ENCODE peak calls at places on chromosomes 11 and 22, in four cellular contexts. O is upper lobe of right lung, K is heart right ventricle, X is tibial nerve. E is an unnamed sample.

GRCh38 chr22:29443452-29443851 is 5.1 kb downstream of the RFPL1 start:
- DNase-seq in O (no peak), K (no peak), X (no peak), E (no peak)

GRCh38 chr11:16226245-16226644 is 130.1 kb downstream of the SOX6 start:
- DNase-seq in O (peak; percentile 56), K (peak; percentile 52), X (no peak), E (peak; percentile 72)

GRCh38 chr11:16043617-16044016 is 312.7 kb downstream of the SOX6 start:
- DNase-seq in O (no peak), K (peak; percentile 40), X (no peak), E (no peak)

GRCh38 chr22:27723150-27723549 is 78.4 kb downstream of the MN1 start:
- DNase-seq in O (no peak), K (no peak), X (no peak), E (no peak)

GRCh38 chr11:72278911-72279310 is 34.9 kb upstream of the PHOX2A start:
- DNase-seq in O (no peak), K (no peak), X (no peak), E (no peak)

GRCh38 chr11:61533401-61533800 is 24.9 kb downstream of the LRRC10B start:
- DNase-seq in O (no peak), K (no peak), X (no peak), E (no peak)

GRCh38 chr11:67398661-67399563 is 2.7 kb downstream of the PPP1CA start:
- DNase-seq in O (no peak), K (no peak), X (no peak), E (no peak)

GRCh38 chr11:40597546-40598113 is 861.8 kb downstream of the LRRC4C start:
- DNase-seq in O (no peak), K (no peak), X (no peak), E (no peak)

GRCh38 chr11:88183233-88183632 is 8.0 kb upstream of the RAB38 start:
- DNase-seq in O (no peak), K (no peak), X (no peak), E (no peak)

GRCh38 chr11:92693146-92693545 is 276.3 kb upstream of the MTNR1B start:
- DNase-seq in O (no peak), K (no peak), X (no peak), E (no peak)

GRCh38 chr22:40634119-40634903 is 2.2 kb downstream of the MRTFA start:
- DNase-seq in O (no peak), K (no peak), X (no peak), E (peak; percentile 36)

GRCh38 chr22:36352775-36353507 is 34.8 kb downstream of the MYH9 start:
- DNase-seq in O (no peak), K (peak; percentile 77), X (peak; percentile 81), E (peak; percentile 85)

GRCh38 chr11:12377106-12377823 is at the start of gene PARVA:
- DNase-seq in O (peak; percentile 85), K (peak; percentile 70), X (peak; percentile 26), E (peak; percentile 66)

GRCh38 chr22:41352058-41352457 is 29.7 kb upstream of the TEF start:
- DNase-seq in O (no peak), K (no peak), X (no peak), E (no peak)

GRCh38 chr22:23242473-23243001 is 62.2 kb downstream of the BCR start:
- DNase-seq in O (no peak), K (no peak), X (no peak), E (no peak)

GRCh38 chr22:40211481-40212052 is 33.8 kb downstream of the TNRC6B start:
- DNase-seq in O (no peak), K (no peak), X (no peak), E (no peak)

GRCh38 chr11:34194576-34195335 is 89.3 kb downstream of the NAT10 start:
- DNase-seq in O (no peak), K (peak; percentile 15), X (no peak), E (no peak)

GRCh38 chr11:124177344-124177743 is 5.8 kb upstream of the OR10D3 start:
- DNase-seq in O (no peak), K (no peak), X (no peak), E (no peak)

GRCh38 chr11:8384199-8384821 is 120.6 kb upstream of the LMO1 start:
- DNase-seq in O (peak; percentile 78), K (no peak), X (no peak), E (no peak)

GRCh38 chr22:28116261-28116673 is 197.2 kb upstream of the PITPNB start:
- DNase-seq in O (no peak), K (peak; percentile 21), X (no peak), E (peak; percentile 79)

GRCh38 chr22:20437253-20438065 is at the start of gene SCARF2:
- DNase-seq in O (peak; percentile 74), K (peak; percentile 71), X (no peak), E (no peak)

GRCh38 chr11:78784321-78785061 is 209.8 kb upstream of the NARS2 start:
- DNase-seq in O (no peak), K (no peak), X (no peak), E (no peak)

GRCh38 chr11:8934735-8935478 is 2.2 kb upstream of the C11orf16 start:
- DNase-seq in O (no peak), K (no peak), X (no peak), E (no peak)

GRCh38 chr11:24239016-24239720 is 257.7 kb upstream of the LUZP2 start:
- DNase-seq in O (no peak), K (no peak), X (no peak), E (no peak)

GRCh38 chr11:72295471-72295870 is 51.5 kb upstream of the PHOX2A start:
- DNase-seq in O (no peak), K (no peak), X (no peak), E (no peak)

GRCh38 chr11:1130276-1131032 is 27.3 kb upstream of the MUC5AC start:
- DNase-seq in O (no peak), K (no peak), X (no peak), E (no peak)

DNA sequence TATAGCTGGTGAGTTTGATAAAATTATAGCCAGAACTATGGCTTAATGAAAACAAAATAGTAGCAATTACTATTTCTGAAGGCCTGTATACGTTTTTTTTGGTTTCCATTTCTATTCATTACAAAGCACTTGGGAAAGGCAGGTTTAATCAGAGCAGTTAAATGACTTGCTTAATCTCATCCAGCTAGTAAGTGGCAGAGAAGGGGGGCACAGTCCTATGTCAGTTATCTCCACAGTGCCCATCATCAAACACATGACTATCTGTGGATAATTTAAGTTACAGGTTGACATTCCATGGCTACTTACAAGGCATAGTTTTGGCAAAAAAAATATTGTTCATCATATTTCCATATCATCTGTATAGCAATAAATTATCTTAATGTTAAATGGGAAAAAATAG is 93.7 kb downstream of the PGR start:
- DNase-seq in O (no peak), K (no peak), X (no peak), E (no peak)
- H3K9me3 ChIP-seq in O (no peaks in the 10 kb centered on the region), K (no peaks in the 10 kb centered on the region), X (no peaks in the 10 kb centered on the region), E (no peaks in the 10 kb centered on the region)

GRCh38 chr22:45929649-45930048 is 47.3 kb downstream of the WNT7B start:
- DNase-seq in O (no peak), K (no peak), X (no peak), E (no peak)
- H3K9me3 ChIP-seq in O (no peaks in the 10 kb centered on the region), K (no peaks in the 10 kb centered on the region), X (no peaks in the 10 kb centered on the region), E (no peaks in the 10 kb centered on the region)

GRCh38 chr11:102196816-102197215 is 86.6 kb downstream of the YAP1 start:
- DNase-seq in O (no peak), K (no peak), X (no peak), E (no peak)

GRCh38 chr11:102197759-102198158 is 87.5 kb downstream of the YAP1 start:
- DNase-seq in O (no peak), K (no peak), X (no peak), E (no peak)

GRCh38 chr11:102202972-102203371 is 92.7 kb downstream of the YAP1 start:
- DNase-seq in O (no peak), K (no peak), X (no peak), E (no peak)

GRCh38 chr11:102201776-102202175 is 91.5 kb downstream of the YAP1 start:
- DNase-seq in O (no peak), K (no peak), X (no peak), E (no peak)

DNA sequence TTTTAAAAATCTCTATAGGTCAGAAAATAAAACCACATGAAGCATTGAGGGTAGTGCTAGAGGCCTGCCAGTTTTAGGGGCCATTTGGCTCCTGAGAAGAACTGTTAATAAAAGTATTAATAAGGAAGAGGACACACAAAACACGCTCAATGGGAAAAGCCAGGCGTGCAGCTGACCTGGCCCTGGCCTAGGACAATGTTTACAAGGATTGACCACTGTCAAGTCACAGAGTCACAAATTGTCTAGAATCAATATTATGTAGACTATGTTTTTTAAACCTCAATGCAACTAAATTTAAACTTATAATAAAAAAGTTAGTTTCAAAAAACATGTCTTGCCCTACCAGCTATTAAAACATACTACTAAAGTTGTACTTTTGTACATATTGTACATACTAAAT is 89.4 kb downstream of the YAP1 start:
- DNase-seq in O (no peak), K (no peak), X (no peak), E (no peak)
- H3K9me3 ChIP-seq in O (no peaks in the 10 kb centered on the region), K (no peaks in the 10 kb centered on the region), X (peaks cover 6% of the 10 kb centered on the region), E (no peaks in the 10 kb centered on the region)

DNA sequence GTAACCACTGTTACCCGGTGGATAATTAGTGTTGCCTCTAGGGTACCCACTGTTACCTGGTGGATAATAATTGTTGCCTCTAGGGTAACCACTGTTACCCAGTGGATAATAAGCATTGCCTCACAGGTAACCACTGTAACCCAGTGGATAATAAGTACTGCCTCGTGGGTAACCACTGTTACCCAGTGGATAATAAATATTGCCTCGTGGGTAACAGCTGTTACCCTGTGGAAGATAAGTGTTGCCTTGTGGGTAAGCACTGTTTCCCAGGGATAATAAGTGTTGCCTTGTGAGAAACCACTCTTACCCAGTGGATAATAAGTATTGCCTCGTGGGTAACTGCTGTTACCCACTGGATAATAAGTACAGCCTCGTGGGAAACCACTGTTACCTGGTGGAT is 9.3 kb upstream of the NXPE4 start:
- DNase-seq in O (no peak), K (no peak), X (no peak), E (no peak)
- H3K9me3 ChIP-seq in O (no peaks in the 10 kb centered on the region), K (no peaks in the 10 kb centered on the region), X (peaks cover 41% of the 10 kb centered on the region), E (no peaks in the 10 kb centered on the region)

GRCh38 chr11:74866557-74866956 is 82.3 kb downstream of the XRRA1 start:
- DNase-seq in O (no peak), K (no peak), X (no peak), E (no peak)

GRCh38 chr11:74870485-74870884 is 78.4 kb downstream of the XRRA1 start:
- DNase-seq in O (no peak), K (no peak), X (no peak), E (no peak)

DNA sequence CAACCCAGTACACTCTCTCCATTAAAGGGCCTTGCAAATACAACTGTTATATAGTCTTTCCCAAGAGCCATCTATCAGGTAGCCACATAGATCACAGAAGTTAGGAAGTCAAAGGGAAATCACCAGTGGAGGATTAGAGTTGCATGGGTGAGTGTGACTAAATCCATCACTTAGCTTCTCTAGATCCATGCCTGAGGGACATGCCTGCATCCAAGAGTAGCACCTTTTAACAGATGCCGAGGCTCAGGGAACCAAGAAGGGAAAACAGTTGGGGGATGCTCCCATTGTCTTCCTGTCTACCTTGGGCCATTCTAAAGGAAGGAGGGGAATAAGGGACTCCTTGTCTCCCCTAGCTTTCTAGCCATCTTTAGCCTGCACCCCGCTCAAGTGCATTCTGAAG is 77.9 kb downstream of the XRRA1 start:
- DNase-seq in O (no peak), K (no peak), X (no peak), E (no peak)
- H3K9me3 ChIP-seq in O (peaks cover 70% of the 10 kb centered on the region), K (peaks cover 73% of the 10 kb centered on the region), X (peaks cover 100% of the 10 kb centered on the region), E (peaks cover 80% of the 10 kb centered on the region)

GRCh38 chr22:49004484-49005399 is 822.9 kb downstream of the BRD1 start:
- DNase-seq in O (peak; percentile 42), K (no peak), X (peak; percentile 8), E (no peak)
- H3K9me3 ChIP-seq in O (no peaks in the 10 kb centered on the region), K (no peaks in the 10 kb centered on the region), X (peaks cover 23% of the 10 kb centered on the region), E (no peaks in the 10 kb centered on the region)

E was measured in right atrium auricular region.